ENCODE peak calls at places on chromosomes 12 and 14, in nine cellular contexts. A is esophagus squamous epithelium; H is heart right ventricle; G is breast epithelium; K is CD4-positive, alpha-beta T cell; S is CD8-positive, alpha-beta T cell; U is right lobe of liver; I is adipocyte; Z is cardiac muscle cell. R is an unnamed sample. For H3K9me3, the result is how much of the 10 kb centered on the place peaks cover.

GRCh38 chr12:116691636-116692035 is 46.2 kb downstream of the SPRING1 start:
- DNase-seq in A (no peak), H (no peak), G (no peak), K (no peak), S (no peak), U (no peak), I (no peak), Z (no peak), R (no peak)

GRCh38 chr14:76516884-76517283 is 140.9 kb downstream of the ESRRB start:
- DNase-seq in A (no peak), H (no peak), G (no peak), K (no peak), S (no peak), U (no peak), I (no peak), Z (no peak), R (no peak)

GRCh38 chr14:71728386-71728785 is 203.8 kb upstream of the RGS6 start:
- DNase-seq in A (no peak), H (no peak), G (no peak), K (no peak), S (no peak), U (no peak), I (no peak), Z (no peak), R (no peak)

GRCh38 chr12:93091851-93092558 is 162.9 kb upstream of the EEA1 start:
- DNase-seq in A (no peak), H (no peak), G (no peak), K (no peak), S (no peak), U (no peak), I (no peak), Z (no peak), R (no peak)

GRCh38 chr12:116533343-116534248 is 25.6 kb upstream of the MAP1LC3B2 start:
- DNase-seq in A (no peak), H (peak), G (no peak), K (peak), S (peak), U (peak), I (peak), Z (peak), R (peak)

GRCh38 chr14:92726135-92726932 is 22.1 kb downstream of the LGMN start:
- DNase-seq in A (no peak), H (peak), G (peak), K (peak), S (peak), U (peak), I (peak), Z (peak), R (peak)

GRCh38 chr12:129540249-129540648 is 363.6 kb downstream of the TMEM132D start:
- DNase-seq in A (no peak), H (no peak), G (no peak), K (no peak), S (no peak), U (no peak), I (no peak), Z (no peak), R (no peak)

GRCh38 chr14:35122696-35123387 is 490 bp downstream of the PRORP start:
- DNase-seq in A (no peak), H (no peak), G (peak), K (no peak), S (no peak), U (no peak), I (peak), Z (peak), R (no peak)

GRCh38 chr12:286531-287300 is 24.1 kb upstream of the SLC6A13 start:
- DNase-seq in A (no peak), H (no peak), G (no peak), K (no peak), S (no peak), U (no peak), I (no peak), Z (no peak), R (no peak)

GRCh38 chr14:100710391-100711116 is 16.1 kb upstream of the DLK1 start:
- DNase-seq in A (no peak), H (no peak), G (no peak), K (no peak), S (no peak), U (no peak), I (no peak), Z (no peak), R (no peak)

GRCh38 chr12:126189856-126190255 is 1124.6 kb downstream of the AACS start:
- DNase-seq in A (no peak), H (no peak), G (no peak), K (no peak), S (no peak), U (no peak), I (no peak), Z (no peak), R (no peak)

GRCh38 chr12:130017571-130018449 is 114.0 kb upstream of the TMEM132D start:
- DNase-seq in A (no peak), H (no peak), G (no peak), K (no peak), S (no peak), U (no peak), I (no peak), Z (no peak), R (no peak)

GRCh38 chr12:24750263-24750662 is 198.6 kb downstream of the BCAT1 start:
- DNase-seq in A (no peak), H (no peak), G (no peak), K (no peak), S (no peak), U (no peak), I (no peak), Z (no peak), R (no peak)

GRCh38 chr12:70417121-70417520 is 51.0 kb downstream of the KCNMB4 start:
- DNase-seq in A (no peak), H (no peak), G (no peak), K (no peak), S (no peak), U (no peak), I (no peak), Z (no peak), R (no peak)

GRCh38 chr14:64682173-64682710 is 22.0 kb upstream of the PLEKHG3 start:
- DNase-seq in A (no peak), H (peak), G (no peak), K (no peak), S (no peak), U (no peak), I (peak), Z (peak), R (no peak)

GRCh38 chr12:16920451-16920850 is 314.5 kb upstream of the LMO3 start:
- DNase-seq in A (no peak), H (no peak), G (no peak), K (no peak), S (no peak), U (no peak), I (no peak), Z (no peak), R (no peak)

GRCh38 chr12:96036765-96037455 is 1.5 kb upstream of the LTA4H start:
- DNase-seq in A (no peak), H (no peak), G (no peak), K (no peak), S (no peak), U (no peak), I (no peak), Z (no peak), R (no peak)

GRCh38 chr12:8493084-8493483 is 20.2 kb upstream of the CLEC4D start:
- DNase-seq in A (no peak), H (peak), G (no peak), K (no peak), S (peak), U (no peak), I (no peak), Z (no peak), R (peak)

GRCh38 chr12:42237853-42238239 is 202 bp downstream of the YAF2 start:
- DNase-seq in A (no peak), H (no peak), G (no peak), K (no peak), S (no peak), U (no peak), I (no peak), Z (no peak), R (no peak)

GRCh38 chr14:91272341-91273272 is 28.1 kb upstream of the GPR68 start:
- DNase-seq in A (no peak), H (no peak), G (no peak), K (no peak), S (no peak), U (no peak), I (no peak), Z (no peak), R (no peak)

GRCh38 chr12:51070004-51070403 is 13.4 kb downstream of the CSRNP2 start:
- DNase-seq in A (no peak), H (no peak), G (no peak), K (no peak), S (no peak), U (no peak), I (peak), Z (peak), R (no peak)

GRCh38 chr14:28323951-28324741 is 442.4 kb upstream of the FOXG1 start:
- DNase-seq in A (no peak), H (no peak), G (no peak), K (no peak), S (no peak), U (no peak), I (no peak), Z (no peak), R (no peak)

DNA sequence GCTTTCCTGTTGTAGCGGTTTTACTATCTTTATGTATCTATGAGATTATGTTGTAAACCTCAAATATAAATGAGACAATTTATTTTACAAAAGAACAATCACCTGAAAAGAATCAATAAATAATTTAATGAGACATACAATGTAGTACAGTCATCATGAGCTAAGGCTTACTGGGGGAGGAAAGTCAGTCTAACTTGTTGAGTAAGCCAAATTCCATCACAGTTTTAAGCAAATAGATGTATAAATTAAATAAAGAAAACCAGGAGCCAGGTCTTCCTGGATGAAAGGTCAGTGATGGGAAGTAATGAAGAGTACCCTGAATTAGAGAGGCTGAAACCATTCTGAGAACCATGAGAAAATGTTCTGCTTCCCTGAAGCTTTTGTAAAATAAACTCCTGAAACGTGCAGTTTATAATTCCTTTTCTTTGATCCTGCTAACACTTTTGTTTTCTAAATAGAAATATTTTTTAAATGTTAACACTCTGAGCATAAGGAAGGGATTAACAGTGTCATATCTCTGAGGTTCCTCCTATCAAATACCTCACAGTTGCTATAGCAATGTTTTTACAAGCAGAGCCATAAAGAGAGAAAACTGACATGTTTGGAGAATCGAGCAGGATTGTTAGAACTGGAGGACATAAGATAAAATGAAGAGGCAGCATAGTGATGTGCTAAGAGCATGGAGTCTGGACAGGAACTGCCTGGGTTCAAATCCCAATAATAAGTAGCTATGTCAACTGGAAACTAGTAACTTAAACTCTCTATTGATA is 444.9 kb upstream of the FOXG1 start:
- DNase-seq in A (no peak), H (no peak), G (no peak), K (no peak), S (no peak), U (no peak), I (peak), Z (peak), R (no peak)
- H3K9me3 ChIP-seq in A (under half), H (under half), G (under half), K (under half), S (under half), U (under half), I (under half), Z (under half), R (under half)

GRCh38 chr14:106501898-106502297 is 975.5 kb downstream of the TMEM121 start:
- DNase-seq in A (no peak), H (no peak), G (no peak), K (no peak), S (no peak), U (no peak), I (no peak), Z (no peak), R (no peak)
- H3K9me3 ChIP-seq in A (under half), H (under half), G (under half), K (under half), S (under half), U (under half), I (under half), Z (under half), R (under half)

GRCh38 chr14:84468153-84468552 is 1061.8 kb upstream of the FLRT2 start:
- DNase-seq in A (no peak), H (no peak), G (no peak), K (no peak), S (no peak), U (no peak), I (peak), Z (no peak), R (no peak)

GRCh38 chr14:84465890-84466289 is 1064.1 kb upstream of the FLRT2 start:
- DNase-seq in A (no peak), H (no peak), G (no peak), K (no peak), S (no peak), U (no peak), I (no peak), Z (peak), R (no peak)
- H3K9me3 ChIP-seq in A (under half), H (under half), G (under half), K (under half), S (under half), U (under half), I (under half), Z (under half), R (under half)

DNA sequence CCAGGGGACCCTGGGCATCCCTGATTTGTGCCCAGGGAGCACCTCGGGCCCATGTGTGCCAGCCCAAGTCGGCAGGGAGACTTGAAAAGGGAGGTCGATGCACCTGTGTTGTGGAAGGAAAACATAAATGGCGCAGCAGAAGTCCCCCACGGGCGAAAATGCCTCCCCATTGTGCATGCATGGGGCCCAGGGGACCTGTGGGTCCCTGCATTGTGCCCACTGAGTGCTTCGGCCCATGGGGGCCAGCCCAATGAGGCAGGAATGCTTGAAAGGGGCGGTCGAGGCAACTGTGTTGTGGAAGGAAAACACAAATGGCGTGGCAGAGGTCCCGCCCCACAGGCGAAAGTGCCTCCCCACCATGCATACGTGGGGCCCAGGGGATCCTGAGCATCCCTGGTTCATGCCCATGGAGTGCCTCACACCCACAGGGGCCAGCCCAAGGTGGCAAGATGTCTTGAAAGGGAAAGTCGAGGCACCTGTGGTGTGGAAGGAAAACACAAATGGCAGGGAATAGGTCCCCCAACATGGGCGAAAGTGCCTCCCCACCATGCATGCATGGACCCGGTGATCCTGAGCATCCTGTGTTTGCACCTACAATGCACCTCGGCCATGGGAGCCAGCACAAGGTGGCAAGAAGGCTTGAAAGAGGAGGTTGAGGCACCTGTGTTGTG is 368.0 kb downstream of the ALG10 start:
- DNase-seq in A (no peak), H (no peak), G (peak), K (no peak), S (no peak), U (no peak), I (no peak), Z (no peak), R (no peak)
- H3K9me3 ChIP-seq in A (half or more), H (half or more), G (half or more), K (under half), S (under half), U (under half), I (under half), Z (under half), R (under half)

GRCh38 chr14:105647784-105648608 is 121.6 kb downstream of the TMEM121 start:
- DNase-seq in A (no peak), H (no peak), G (no peak), K (no peak), S (no peak), U (no peak), I (no peak), Z (no peak), R (no peak)
- H3K9me3 ChIP-seq in A (under half), H (under half), G (under half), K (under half), S (under half), U (under half), I (under half), Z (under half), R (under half)

GRCh38 chr12:34350092-34351041 is 328.1 kb downstream of the ALG10 start:
- DNase-seq in A (no peak), H (no peak), G (no peak), K (no peak), S (no peak), U (no peak), I (no peak), Z (no peak), R (no peak)
- H3K9me3 ChIP-seq in A (half or more), H (half or more), G (half or more), K (under half), S (under half), U (under half), I (under half), Z (under half), R (under half)

DNA sequence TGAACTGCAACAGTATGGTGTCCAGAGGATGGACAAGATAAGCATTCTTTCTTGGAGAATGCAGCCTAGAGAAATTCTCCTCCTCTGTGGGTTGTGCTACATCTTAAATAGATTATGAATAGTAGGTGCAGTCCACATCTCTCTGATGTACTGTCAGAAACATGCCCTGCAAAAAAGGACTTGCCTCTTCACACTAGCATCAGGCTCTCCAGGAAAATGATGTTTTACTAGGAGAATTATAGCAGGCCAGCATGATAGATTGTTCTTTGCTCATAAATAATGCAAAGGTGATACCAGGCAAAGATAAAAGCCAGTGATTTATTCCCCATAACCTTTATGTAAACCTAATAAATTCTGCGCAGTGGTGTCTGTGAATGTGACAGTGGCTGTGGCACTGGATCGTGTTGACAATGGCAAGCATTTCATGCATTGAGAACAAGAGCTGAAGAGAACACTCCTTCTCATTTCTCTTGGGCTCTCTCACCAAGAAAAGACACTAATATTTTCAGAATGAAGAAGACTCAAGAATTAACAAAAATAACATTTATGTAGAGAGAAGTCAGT is 646.5 kb upstream of the SEL1L start:
- DNase-seq in A (no peak), H (no peak), G (no peak), K (no peak), S (no peak), U (no peak), I (no peak), Z (no peak), R (no peak)
- H3K9me3 ChIP-seq in A (under half), H (under half), G (under half), K (under half), S (under half), U (under half), I (under half), Z (under half), R (under half)

DNA sequence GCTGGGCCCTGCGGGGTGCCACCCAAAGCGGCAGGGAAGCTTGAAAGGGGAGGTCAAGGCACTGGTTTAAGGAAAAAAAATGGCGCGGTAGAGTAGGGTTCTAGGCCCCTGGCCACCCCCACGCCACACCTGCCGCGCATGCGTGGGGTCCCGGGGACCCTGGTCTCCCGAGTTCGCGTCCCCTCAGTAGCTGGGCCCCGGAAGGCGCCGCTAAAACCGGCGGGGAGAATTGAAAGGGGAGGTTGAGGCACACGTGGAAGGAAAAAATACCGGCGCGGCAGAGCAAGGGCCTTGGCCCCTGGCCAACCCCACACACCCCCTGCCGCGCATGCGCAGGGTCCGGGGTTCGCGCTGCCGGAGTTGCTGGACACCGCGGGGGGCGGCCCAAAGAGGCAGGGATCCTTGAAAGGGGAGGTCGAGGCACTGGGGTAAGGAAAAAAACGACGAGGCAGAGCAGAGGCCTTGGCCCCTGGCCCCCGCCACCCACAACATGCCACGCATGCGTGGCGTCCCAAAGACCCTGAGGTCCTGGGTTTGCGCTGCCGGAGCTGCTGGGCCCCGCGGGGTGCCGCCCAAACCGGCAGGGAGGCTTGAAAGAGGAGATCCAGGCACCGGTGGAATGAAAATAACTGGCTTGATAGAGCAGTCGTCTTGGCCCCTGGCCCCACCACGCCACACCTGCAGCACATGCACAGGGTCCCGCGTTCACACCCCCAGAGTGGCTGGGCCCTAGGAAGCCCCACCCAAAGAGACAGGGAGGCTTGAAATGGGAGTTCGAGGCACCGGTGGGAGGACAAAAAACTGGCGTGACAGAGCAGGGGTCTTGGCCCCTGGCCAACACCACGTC is 314.5 kb downstream of the ALG10 start:
- DNase-seq in A (no peak), H (no peak), G (no peak), K (no peak), S (no peak), U (no peak), I (no peak), Z (no peak), R (no peak)
- H3K9me3 ChIP-seq in A (half or more), H (half or more), G (half or more), K (under half), S (under half), U (under half), I (under half), Z (under half), R (under half)